ENCODE peak calls at places on chromosomes 11 and 22, in eight cellular contexts. L is choroid plexus epithelial cell, Z is pancreas, E is cardiac fibroblast, S is LNCaP clone FGC, P is astrocyte of the cerebellum, R is body of pancreas, U is tibial artery. C is an unnamed sample.

GRCh38 chr22:20021196-20022181 is 579 bp downstream of the TANGO2 start:
- DNase-seq in P (no peak), S (no peak), E (peak), L (no peak), U (peak), Z (no peak), R (peak), C (peak)

GRCh38 chr11:71305451-71306125 is 53.2 kb upstream of the SHANK2 start:
- DNase-seq in P (no peak), E (no peak), S (no peak), L (no peak), R (no peak), U (peak), Z (peak), C (no peak)

GRCh38 chr11:114179234-114179941 is 116.8 kb upstream of the NNMT start:
- DNase-seq in S (peak), L (peak), P (peak), Z (no peak), U (peak), E (peak), R (peak), C (peak)

GRCh38 chr22:48088926-48089536 is 1326.6 kb downstream of the TBC1D22A start:
- DNase-seq in U (peak), R (no peak), S (no peak), E (no peak), L (no peak), P (no peak), Z (no peak), C (no peak)

GRCh38 chr22:22720201-22720723 is 75.8 kb downstream of the GGTLC2 start:
- DNase-seq in L (peak), Z (no peak), S (no peak), E (peak), R (peak), P (no peak), U (peak), C (peak)

GRCh38 chr22:47064016-47064415 is 301.6 kb downstream of the TBC1D22A start:
- DNase-seq in Z (peak), E (no peak), R (no peak), S (no peak), U (peak), P (no peak), L (no peak), C (no peak)

GRCh38 chr11:126333142-126333541 is 22.3 kb upstream of the ST3GAL4 start:
- DNase-seq in E (no peak), S (peak), P (no peak), U (no peak), R (no peak), L (no peak), Z (no peak), C (no peak)

GRCh38 chr11:59174664-59175033 is 2.7 kb downstream of the DTX4 start:
- DNase-seq in Z (no peak), R (no peak), E (peak), P (no peak), L (no peak), S (no peak), U (no peak), C (no peak)

GRCh38 chr11:109123811-109124787 is 297.9 kb upstream of the C11orf87 start:
- DNase-seq in L (peak), S (no peak), E (peak), P (peak), R (peak), U (no peak), Z (no peak), C (peak)

GRCh38 chr11:122784325-122785155 is 53.8 kb upstream of the CRTAM start:
- DNase-seq in Z (no peak), S (no peak), L (peak), U (peak), P (peak), R (peak), E (peak), C (peak)

GRCh38 chr11:32333335-32333991 is 101.9 kb downstream of the WT1 start:
- DNase-seq in U (peak), L (peak), S (no peak), E (peak), P (peak), R (peak), Z (peak), C (peak)

GRCh38 chr11:63709336-63709735 is 28.0 kb downstream of the RTN3 start:
- DNase-seq in R (no peak), S (no peak), U (no peak), L (no peak), P (no peak), E (peak), Z (no peak), C (no peak)

GRCh38 chr11:43404836-43405479 is 46.2 kb downstream of the TTC17 start:
- DNase-seq in U (no peak), L (no peak), P (no peak), R (no peak), S (no peak), Z (no peak), E (no peak), C (no peak)

GRCh38 chr11:10657308-10658271 is 36.0 kb downstream of the IRAG1 start:
- DNase-seq in U (no peak), L (peak), Z (no peak), E (peak), R (no peak), P (peak), S (no peak), C (peak)

GRCh38 chr22:41687901-41688364 is 734 bp downstream of the SNU13 start:
- DNase-seq in Z (no peak), R (peak), P (no peak), L (peak), S (no peak), E (peak), U (no peak), C (peak)

GRCh38 chr22:49155039-49155808 is 672.4 kb downstream of the BRD1 start:
- DNase-seq in S (no peak), U (no peak), Z (peak), L (no peak), E (no peak), P (no peak), R (no peak), C (no peak)

GRCh38 chr11:10058356-10058755 is 235.7 kb downstream of the SBF2 start:
- DNase-seq in P (no peak), U (no peak), E (no peak), S (no peak), R (no peak), L (peak), Z (no peak), C (no peak)

GRCh38 chr22:24201681-24202590 is 20.6 kb downstream of the SUSD2 start:
- DNase-seq in P (no peak), U (no peak), L (peak), R (no peak), S (no peak), E (no peak), Z (no peak), C (no peak)

GRCh38 chr11:118619444-118620205 is 12.2 kb downstream of the PHLDB1 start:
- DNase-seq in R (peak), S (no peak), U (peak), E (peak), P (peak), L (peak), Z (peak), C (peak)

GRCh38 chr22:29479417-29480261 is at the start of gene NEFH:
- DNase-seq in U (no peak), Z (no peak), S (no peak), L (no peak), R (no peak), P (no peak), E (no peak), C (no peak)

GRCh38 chr11:129538323-129538722 is 162.7 kb downstream of the BARX2 start:
- DNase-seq in Z (no peak), P (no peak), U (no peak), S (peak), E (no peak), L (no peak), R (no peak), C (no peak)

GRCh38 chr22:17847360-17848078 is 73.2 kb upstream of the BID start:
- DNase-seq in P (no peak), Z (no peak), U (no peak), L (no peak), R (no peak), S (no peak), E (no peak), C (no peak)

GRCh38 chr22:30290679-30291333 is 1.5 kb upstream of the CASTOR1 start:
- DNase-seq in P (no peak), R (peak), U (peak), S (peak), Z (peak), E (peak), L (peak), C (peak)

GRCh38 chr22:28442951-28443876 is 236.4 kb downstream of the TTC28 start:
- DNase-seq in S (no peak), R (peak), U (peak), L (peak), P (peak), E (peak), Z (peak), C (peak)

GRCh38 chr11:102288745-102289083 is 28.6 kb upstream of the BIRC3 start:
- DNase-seq in S (no peak), E (no peak), L (no peak), Z (no peak), P (no peak), U (no peak), R (no peak), C (no peak)

GRCh38 chr22:37431811-37432707 is 4.8 kb upstream of the ELFN2 start:
- DNase-seq in E (peak), Z (no peak), R (no peak), P (peak), S (no peak), U (no peak), L (peak), C (peak)

GRCh38 chr11:134942633-134943032 is 530.6 kb upstream of the B3GAT1 start:
- DNase-seq in E (no peak), U (no peak), S (no peak), Z (no peak), L (peak), R (peak), P (peak), C (peak)

GRCh38 chr22:32475428-32476010 is 908 bp downstream of the FBXO7 start:
- DNase-seq in P (no peak), E (peak), S (no peak), U (peak), R (peak), Z (peak), L (peak), C (peak)

GRCh38 chr11:126058090-126058489 is 4.6 kb downstream of the CDON start:
- DNase-seq in S (no peak), L (no peak), R (no peak), Z (no peak), U (no peak), E (no peak), P (no peak), C (no peak)

GRCh38 chr22:22362939-22363338 is 118.4 kb downstream of the VPREB1 start:
- DNase-seq in U (no peak), Z (no peak), L (no peak), P (no peak), S (no peak), E (no peak), R (no peak), C (no peak)

GRCh38 chr11:96207459-96208449 is 135.2 kb downstream of the MAML2 start:
- DNase-seq in U (no peak), R (no peak), S (peak), L (peak), E (peak), P (no peak), Z (no peak), C (no peak)

GRCh38 chr11:120707098-120707497 is 195.6 kb downstream of the GRIK4 start:
- DNase-seq in Z (no peak), U (no peak), E (no peak), R (no peak), P (peak), S (no peak), L (peak), C (peak)

GRCh38 chr11:134757633-134758032 is 345.6 kb upstream of the B3GAT1 start:
- DNase-seq in R (no peak), E (no peak), L (no peak), Z (no peak), S (no peak), P (no peak), U (no peak), C (no peak)

GRCh38 chr11:62452839-62453468 is 34.1 kb downstream of the SCGB1A1 start:
- DNase-seq in S (no peak), L (no peak), Z (no peak), E (no peak), R (no peak), P (no peak), U (no peak), C (no peak)

GRCh38 chr11:65204143-65204542 is 22.4 kb downstream of the CAPN1 start:
- DNase-seq in S (no peak), U (peak), P (no peak), L (no peak), Z (no peak), E (no peak), R (no peak), C (no peak)

GRCh38 chr11:73241300-73241699 is 23.2 kb downstream of the P2RY2 start:
- DNase-seq in Z (no peak), L (no peak), P (no peak), R (no peak), S (no peak), U (peak), E (no peak), C (no peak)

GRCh38 chr11:110432713-110433392 is 3.1 kb downstream of the FDX1 start:
- DNase-seq in S (no peak), U (no peak), E (peak), L (peak), P (no peak), Z (no peak), R (no peak), C (peak)

GRCh38 chr11:62144641-62145255 is 20.9 kb downstream of the INCENP start:
- DNase-seq in L (no peak), U (peak), S (no peak), Z (peak), R (no peak), P (no peak), E (no peak), C (no peak)

GRCh38 chr11:124194696-124195418 is 11.7 kb downstream of the OR10D3 start:
- DNase-seq in E (peak), S (peak), P (peak), R (peak), L (peak), U (peak), Z (no peak), C (peak)
- TF ChIP-seq CTCF in E (peak), S (peak), P (peak), R (peak), L (peak), U (peak), Z (no peak), C (peak)

GRCh38 chr11:57378166-57378565 is 2.8 kb downstream of the PRG3 start:
- DNase-seq in L (no peak), Z (no peak), E (no peak), S (no peak), R (no peak), P (no peak), U (no peak), C (no peak)
- TF ChIP-seq CTCF in L (no peak), Z (no peak), E (no peak), S (no peak), R (no peak), P (no peak), U (no peak), C (no peak)

DNA sequence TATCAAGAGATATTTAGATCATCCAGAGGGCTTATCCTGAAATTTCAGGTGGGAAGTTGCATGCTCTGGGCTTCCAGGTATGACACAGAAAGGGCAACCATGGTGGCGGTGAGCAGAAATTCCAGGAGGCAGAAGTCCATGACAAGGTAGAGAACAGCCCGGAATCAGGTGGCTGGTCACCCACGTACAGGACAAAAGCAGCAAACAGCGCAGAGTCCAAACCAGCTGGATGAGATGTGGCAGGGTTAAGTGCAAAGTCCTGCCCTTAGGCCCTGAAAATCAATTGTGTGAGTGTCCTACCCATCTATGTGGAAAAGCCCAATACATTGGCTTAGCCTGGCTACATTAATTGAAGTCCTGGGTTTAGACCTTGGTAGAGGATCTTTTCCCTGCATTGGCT is 11.6 kb downstream of the PPFIBP2 start:
- DNase-seq in P (no peak), L (no peak), R (no peak), S (no peak), Z (no peak), U (no peak), E (no peak), C (no peak)
- TF ChIP-seq CTCF in P (no peak), L (no peak), R (no peak), S (no peak), Z (no peak), U (no peak), E (no peak), C (no peak)

GRCh38 chr11:17734418-17734911 is at the start of gene KCNC1:
- DNase-seq in S (no peak), U (peak), P (no peak), L (peak), E (peak), Z (peak), R (peak), C (peak)
- TF ChIP-seq CTCF in S (no peak), U (no peak), P (no peak), L (no peak), E (no peak), Z (no peak), R (no peak), C (no peak)

GRCh38 chr11:107834995-107835394 is 23.6 kb downstream of the SLC35F2 start:
- DNase-seq in E (no peak), L (no peak), U (no peak), R (peak), P (no peak), S (no peak), Z (no peak), C (no peak)
- TF ChIP-seq CTCF in E (no peak), L (no peak), U (no peak), R (peak), P (no peak), S (no peak), Z (no peak), C (no peak)

DNA sequence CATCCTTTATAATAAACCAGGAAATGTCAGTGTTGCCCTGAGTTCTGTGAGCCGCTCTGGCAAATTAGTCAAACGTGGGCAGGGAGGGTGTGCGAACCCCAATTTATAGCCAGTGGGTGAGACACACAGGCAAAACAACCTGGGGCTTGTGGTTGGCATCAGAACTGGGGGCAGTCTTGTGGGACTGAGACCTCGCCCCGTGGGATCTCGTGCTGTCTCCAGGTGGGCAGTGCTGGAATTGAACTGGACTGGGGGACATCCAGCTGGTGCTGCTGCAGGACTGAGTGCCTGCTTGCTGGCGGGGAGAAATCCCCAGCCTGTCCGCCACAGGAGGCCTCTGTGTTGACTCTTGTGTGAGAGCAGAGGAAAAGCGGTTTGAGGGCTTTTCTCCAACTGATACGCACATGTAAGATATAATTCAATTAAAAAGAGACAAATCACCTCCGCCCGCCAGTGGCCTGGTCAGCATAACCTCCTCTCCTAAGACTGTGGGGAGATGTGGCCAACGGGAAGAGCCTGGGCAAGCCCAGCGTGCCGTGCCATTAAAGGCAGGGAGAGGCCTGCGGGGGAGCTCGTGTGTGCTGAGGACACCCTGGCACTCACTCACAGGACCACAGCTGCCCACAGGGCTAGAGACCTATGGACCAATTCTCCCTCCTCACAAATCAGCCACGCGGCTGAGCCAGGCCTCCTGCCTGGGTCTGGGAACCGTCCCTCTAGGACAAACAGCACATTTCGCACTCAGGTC is 18.4 kb downstream of the SULT4A1 start:
- DNase-seq in L (no peak), R (no peak), S (no peak), U (no peak), Z (no peak), P (no peak), E (no peak), C (no peak)
- TF ChIP-seq CTCF in L (no peak), R (no peak), S (no peak), U (no peak), Z (no peak), P (no peak), E (no peak), C (no peak)

C was measured in astrocyte of the spinal cord.